ENCODE peak calls at places on chromosome 17, in five cellular contexts. N is NCI-H1105, G is RWPE1, C is kidney tubule cell, S is GDM1. D is an unnamed sample.
A peak's percentile ranks its signal among the peaks of the same experiment; 100 is the strongest.

GRCh38 chr17:71338396-71338795 is 782.4 kb upstream of the SOX9 start:
- DNase-seq in G (no peak), S (no peak), C (no peak), N (no peak), D (peak; percentile 56)

GRCh38 chr17:80856863-80857488 is 134.7 kb upstream of the CHMP6 start:
- DNase-seq in G (no peak), C (peak; percentile 8), N (no peak), S (no peak), D (no peak)

GRCh38 chr17:73879987-73880386 is 235.7 kb upstream of the SDK2 start:
- DNase-seq in N (no peak), C (no peak), S (no peak), G (peak; percentile 10), D (no peak)

GRCh38 chr17:17763136-17763535 is 73.7 kb downstream of the SREBF1 start:
- DNase-seq in C (no peak), G (no peak), S (no peak), N (no peak), D (no peak)

GRCh38 chr17:38466346-38467315 is 38.4 kb downstream of the ARHGAP23 start:
- DNase-seq in N (no peak), S (no peak), G (no peak), C (no peak), D (no peak)

GRCh38 chr17:77602062-77602746 is 356.3 kb upstream of the TNRC6C start:
- DNase-seq in C (no peak), G (peak; percentile 77), N (no peak), S (no peak), D (peak; percentile 89)

GRCh38 chr17:82241183-82241925 is 12.5 kb downstream of the SLC16A3 start:
- DNase-seq in N (no peak), G (peak; percentile 74), C (peak; percentile 92), S (no peak), D (peak; percentile 52)

GRCh38 chr17:57966875-57967274 is 11.7 kb upstream of the CUEDC1 start:
- DNase-seq in N (no peak), G (no peak), C (no peak), S (no peak), D (no peak)

GRCh38 chr17:58039975-58040374 is 32.9 kb upstream of the SRSF1 start:
- DNase-seq in C (no peak), S (no peak), N (no peak), G (peak; percentile 18), D (no peak)

GRCh38 chr17:44128383-44128782 is 4.9 kb upstream of the HDAC5 start:
- DNase-seq in C (no peak), S (no peak), G (no peak), N (no peak), D (no peak)

GRCh38 chr17:82351254-82351712 is 7.8 kb upstream of the TEX19 start:
- DNase-seq in N (no peak), S (no peak), C (no peak), G (no peak), D (no peak)

GRCh38 chr17:81036128-81036891 is 1.4 kb downstream of the BAIAP2 start:
- DNase-seq in N (no peak), S (no peak), G (no peak), C (peak; percentile 31), D (peak; percentile 31)

GRCh38 chr17:79007504-79008381 is 1.8 kb downstream of the CANT1 start:
- DNase-seq in N (no peak), C (no peak), S (no peak), G (no peak), D (no peak)

GRCh38 chr17:49572226-49572625 is 3.4 kb upstream of the NXPH3 start:
- DNase-seq in S (no peak), N (no peak), G (no peak), C (no peak), D (no peak)

GRCh38 chr17:48441231-48441711 is 11.3 kb upstream of the SKAP1 start:
- DNase-seq in C (no peak), S (no peak), N (no peak), G (no peak), D (no peak)

GRCh38 chr17:46115687-46116086 is 77.5 kb downstream of the KANSL1 start:
- DNase-seq in C (no peak), N (no peak), G (no peak), S (no peak), D (no peak)

GRCh38 chr17:40062347-40063033 is at the start of gene THRA:
- DNase-seq in N (peak; percentile 39), G (peak; percentile 72), S (peak; percentile 47), C (peak; percentile 46), D (peak; percentile 75)

GRCh38 chr17:29007456-29008455 is 1.9 kb upstream of the SEZ6 start:
- DNase-seq in C (peak; percentile 88), N (no peak), S (no peak), G (peak; percentile 90), D (peak; percentile 73)

GRCh38 chr17:64354396-64354795 is 36.3 kb downstream of the PECAM1 start:
- DNase-seq in N (no peak), S (no peak), G (no peak), C (no peak), D (no peak)

GRCh38 chr17:4566785-4567184 is 6.4 kb upstream of the GGT6 start:
- DNase-seq in C (peak; percentile 65), G (peak; percentile 75), N (peak; percentile 74), S (peak; percentile 41), D (peak; percentile 81)

GRCh38 chr17:59963738-59964454 is 644 bp downstream of the RNFT1 start:
- DNase-seq in G (peak; percentile 45), C (peak; percentile 55), S (peak; percentile 63), N (peak; percentile 9), D (peak; percentile 54)

GRCh38 chr17:21034350-21035235 is 8.2 kb downstream of the USP22 start:
- DNase-seq in N (no peak), S (no peak), C (no peak), G (no peak), D (no peak)

GRCh38 chr17:2171725-2172446 is 117.0 kb downstream of the HIC1 start:
- DNase-seq in C (peak; percentile 24), G (no peak), N (no peak), S (no peak), D (peak; percentile 81)